ENCODE peak calls at places on chromosomes 3 and 15, in four cellular contexts. B is B cell, H is PC-3, T is thyroid gland. V is an unnamed sample.

GRCh38 chr3:166191406-166191805 is 354.2 kb upstream of the BCHE start:
- DNase-seq in T (no peak), H (peak), B (no peak), V (no peak)

GRCh38 chr15:63487076-63487757 is 17.2 kb upstream of the USP3 start:
- DNase-seq in H (peak), T (peak), B (peak), V (peak)

GRCh38 chr15:81869161-81869928 is 176.5 kb downstream of the MEX3B start:
- DNase-seq in T (no peak), B (no peak), H (no peak), V (no peak)

GRCh38 chr15:70133296-70133695 is 35.6 kb upstream of the TLE3 start:
- DNase-seq in H (no peak), B (no peak), T (no peak), V (no peak)

GRCh38 chr15:72947709-72948108 is 104.6 kb upstream of the NEO1 start:
- DNase-seq in T (no peak), H (no peak), B (no peak), V (no peak)

GRCh38 chr15:70646169-70646568 is 117.2 kb downstream of the UACA start:
- DNase-seq in H (no peak), B (no peak), T (no peak), V (no peak)

GRCh38 chr15:63264685-63265302 is 12.6 kb upstream of the APH1B start:
- DNase-seq in H (no peak), T (no peak), B (no peak), V (no peak)

GRCh38 chr3:44762170-44762677 is 630 bp downstream of the KIF15 start:
- DNase-seq in B (no peak), T (no peak), H (no peak), V (no peak)

GRCh38 chr3:44981751-44982150 is 5.7 kb downstream of the EXOSC7 start:
- DNase-seq in T (no peak), B (peak), H (no peak), V (no peak)

GRCh38 chr15:59237119-59237853 is 30.6 kb downstream of the LDHAL6B start:
- DNase-seq in H (no peak), B (peak), T (no peak), V (peak)

GRCh38 chr15:87269566-87269965 is 987.0 kb downstream of the NTRK3 start:
- DNase-seq in T (no peak), B (no peak), H (peak), V (no peak)

GRCh38 chr3:65795166-65795565 is 243.6 kb downstream of the MAGI1 start:
- DNase-seq in T (no peak), H (no peak), B (no peak), V (no peak)

GRCh38 chr15:65095011-65095746 is 18.6 kb downstream of the KBTBD13 start:
- DNase-seq in T (no peak), B (no peak), H (no peak), V (no peak)

GRCh38 chr3:33060609-33061337 is 36.2 kb downstream of the GLB1 start:
- DNase-seq in H (no peak), B (peak), T (no peak), V (peak)

GRCh38 chr3:166446291-166446690 is 609.1 kb upstream of the BCHE start:
- DNase-seq in B (no peak), T (no peak), H (peak), V (no peak)

V was measured in GM06990.